ENCODE peak calls at places on chromosome 17, in five cellular contexts. One of them, this sample, is unnamed.

GRCh38 chr17:79075433-79075805 is 795 bp downstream of the ENGASE start:
- DNase-seq in HCT116: no peak
- DNase-seq in K562: no peak
- DNase-seq in Panc1: no peak
- DNase-seq in GM12878: no peak
- DNase-seq in this sample: peak; percentile 17

GRCh38 chr17:10805911-10806310 is 2.0 kb upstream of the TMEM238L start:
- DNase-seq in HCT116: no peak
- DNase-seq in K562: no peak
- DNase-seq in Panc1: no peak
- DNase-seq in GM12878: no peak
- DNase-seq in this sample: no peak

GRCh38 chr17:55157165-55157564 is 107.6 kb upstream of the HLF start:
- DNase-seq in HCT116: no peak
- DNase-seq in K562: no peak
- DNase-seq in Panc1: no peak
- DNase-seq in GM12878: no peak
- DNase-seq in this sample: no peak

GRCh38 chr17:79005063-79005861 is 4.3 kb downstream of the CANT1 start:
- DNase-seq in HCT116: no peak
- DNase-seq in K562: no peak
- DNase-seq in Panc1: no peak
- DNase-seq in GM12878: no peak
- DNase-seq in this sample: no peak

GRCh38 chr17:76923491-76923890 is 55.3 kb downstream of the MGAT5B start:
- DNase-seq in HCT116: no peak
- DNase-seq in K562: no peak
- DNase-seq in Panc1: no peak
- DNase-seq in GM12878: no peak
- DNase-seq in this sample: no peak

GRCh38 chr17:73358668-73359067 is 46.9 kb upstream of the CDC42EP4 start:
- DNase-seq in HCT116: no peak
- DNase-seq in K562: no peak
- DNase-seq in Panc1: no peak
- DNase-seq in GM12878: no peak
- DNase-seq in this sample: no peak

GRCh38 chr17:42985225-42985624 is 4.9 kb downstream of the RUNDC1 start:
- DNase-seq in HCT116: no peak
- DNase-seq in K562: no peak
- DNase-seq in Panc1: no peak
- DNase-seq in GM12878: peak; percentile 73
- DNase-seq in this sample: no peak

GRCh38 chr17:82237083-82237745 is 8.4 kb downstream of the SLC16A3 start:
- DNase-seq in HCT116: no peak
- DNase-seq in K562: no peak
- DNase-seq in Panc1: no peak
- DNase-seq in GM12878: no peak
- DNase-seq in this sample: peak; percentile 68

GRCh38 chr17:61403846-61404701 is 4.4 kb downstream of the TBX2 start:
- DNase-seq in HCT116: no peak
- DNase-seq in K562: no peak
- DNase-seq in Panc1: no peak
- DNase-seq in GM12878: no peak
- DNase-seq in this sample: no peak

GRCh38 chr17:74520790-74521480 is 10.3 kb downstream of the CD300LB start:
- DNase-seq in HCT116: no peak
- DNase-seq in K562: no peak
- DNase-seq in Panc1: no peak
- DNase-seq in GM12878: no peak
- DNase-seq in this sample: peak; percentile 85

GRCh38 chr17:60173304-60173807 is 23.6 kb downstream of the CA4 start:
- DNase-seq in HCT116: no peak
- DNase-seq in K562: no peak
- DNase-seq in Panc1: no peak
- DNase-seq in GM12878: no peak
- DNase-seq in this sample: no peak

GRCh38 chr17:8700546-8700945 is 44.1 kb downstream of the CCDC42 start:
- DNase-seq in HCT116: no peak
- DNase-seq in K562: no peak
- DNase-seq in Panc1: no peak
- DNase-seq in GM12878: no peak
- DNase-seq in this sample: no peak

GRCh38 chr17:29176500-29177351 is 3.5 kb downstream of the MYO18A start:
- DNase-seq in HCT116: no peak
- DNase-seq in K562: peak; percentile 77
- DNase-seq in Panc1: no peak
- DNase-seq in GM12878: no peak
- DNase-seq in this sample: peak; percentile 66

GRCh38 chr17:57949649-57950048 is 5.6 kb downstream of the CUEDC1 start:
- DNase-seq in HCT116: no peak
- DNase-seq in K562: no peak
- DNase-seq in Panc1: no peak
- DNase-seq in GM12878: no peak
- DNase-seq in this sample: peak; percentile 48

GRCh38 chr17:78133971-78134898 is 3.7 kb downstream of the TMC8 start:
- DNase-seq in HCT116: peak; percentile 70
- DNase-seq in K562: peak; percentile 73
- DNase-seq in Panc1: no peak
- DNase-seq in GM12878: no peak
- DNase-seq in this sample: peak; percentile 75

GRCh38 chr17:56866496-56866895 is 32.5 kb downstream of the DGKE start:
- DNase-seq in HCT116: no peak
- DNase-seq in K562: no peak
- DNase-seq in Panc1: no peak
- DNase-seq in GM12878: no peak
- DNase-seq in this sample: no peak

GRCh38 chr17:2688351-2689342 is 22.9 kb downstream of the CLUH start:
- DNase-seq in HCT116: no peak
- DNase-seq in K562: peak; percentile 4
- DNase-seq in Panc1: no peak
- DNase-seq in GM12878: no peak
- DNase-seq in this sample: no peak

GRCh38 chr17:79633937-79634813 is 23.3 kb upstream of the RBFOX3 start:
- DNase-seq in HCT116: no peak
- DNase-seq in K562: no peak
- DNase-seq in Panc1: no peak
- DNase-seq in GM12878: no peak
- DNase-seq in this sample: no peak

GRCh38 chr17:66290097-66290722 is 12.2 kb upstream of the PRKCA start:
- DNase-seq in HCT116: no peak
- DNase-seq in K562: peak; percentile 34
- DNase-seq in Panc1: no peak
- DNase-seq in GM12878: no peak
- DNase-seq in this sample: no peak

GRCh38 chr17:57916925-57917858 is 38.0 kb downstream of the CUEDC1 start:
- DNase-seq in HCT116: peak; percentile 48
- DNase-seq in K562: no peak
- DNase-seq in Panc1: no peak
- DNase-seq in GM12878: no peak
- DNase-seq in this sample: peak; percentile 43

GRCh38 chr17:47323382-47324223 is at the start of gene EFCAB13:
- DNase-seq in HCT116: no peak
- DNase-seq in K562: peak; percentile 93
- DNase-seq in Panc1: peak; percentile 50
- DNase-seq in GM12878: peak; percentile 54
- DNase-seq in this sample: peak; percentile 63
- TF ChIP-seq CTCF in HCT116: no peak
- TF ChIP-seq CTCF in K562: peak; percentile 36
- TF ChIP-seq CTCF in Panc1: peak; percentile 43
- TF ChIP-seq CTCF in GM12878: no peak
- TF ChIP-seq CTCF in this sample: no peak

DNA sequence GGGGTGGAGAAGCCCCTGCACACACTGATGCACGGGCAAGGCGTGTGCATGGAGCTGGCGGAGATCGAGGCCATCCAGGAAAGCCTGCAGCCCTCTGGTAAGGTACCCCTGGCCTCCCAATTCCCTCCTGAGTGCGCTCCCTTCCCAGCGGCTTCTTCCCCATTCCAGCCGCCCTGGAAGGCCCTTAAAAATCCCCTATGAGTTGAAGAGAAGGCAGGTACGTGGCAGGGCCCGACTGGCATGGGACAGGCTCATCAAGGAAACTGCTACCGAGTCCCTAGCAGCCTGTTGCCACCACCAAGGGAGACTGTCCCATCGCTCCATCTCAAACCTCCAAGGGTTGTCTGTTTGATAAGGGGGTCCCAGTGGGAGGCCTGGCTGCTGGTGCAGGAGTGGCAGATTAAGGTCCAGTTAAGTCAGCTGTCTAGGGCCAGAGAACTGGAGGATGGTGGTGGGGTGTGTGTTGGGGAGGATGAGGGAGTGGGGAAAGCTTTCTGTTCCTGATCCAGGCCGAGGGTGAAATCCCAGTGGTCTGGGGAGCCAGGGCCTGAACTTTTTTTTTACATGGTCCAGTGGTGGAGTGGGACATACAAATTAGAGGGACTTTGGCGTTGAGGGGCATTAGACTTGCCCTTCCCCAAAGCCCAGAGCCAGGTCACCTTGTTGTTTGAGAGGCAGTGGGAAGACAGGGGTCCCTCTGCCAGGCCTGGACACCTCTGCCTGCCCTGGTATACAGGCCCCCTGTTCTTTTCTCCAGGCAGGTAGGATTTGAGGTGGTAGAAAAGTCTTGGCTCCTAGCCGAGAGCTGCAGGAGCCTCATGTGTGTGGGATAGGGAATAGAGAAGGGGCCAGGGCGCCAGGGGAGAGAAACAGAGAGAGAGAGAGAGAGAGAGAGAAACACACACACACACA is 994 bp downstream of the IGFBP4 start:
- DNase-seq in HCT116: no peak
- DNase-seq in K562: no peak
- DNase-seq in Panc1: no peak
- DNase-seq in GM12878: no peak
- DNase-seq in this sample: no peak
- TF ChIP-seq REST in HCT116: no peak
- TF ChIP-seq REST in K562: no peak
- TF ChIP-seq REST in Panc1: no peak
- TF ChIP-seq REST in GM12878: no peak
- TF ChIP-seq REST in this sample: no peak

GRCh38 chr17:19744922-19745757 is 3.0 kb downstream of the ALDH3A1 start:
- DNase-seq in HCT116: peak; percentile 61
- DNase-seq in K562: peak; percentile 32
- DNase-seq in Panc1: no peak
- DNase-seq in GM12878: no peak
- DNase-seq in this sample: peak; percentile 51
- TF ChIP-seq POLR2AphosphoS5 in HCT116: peak; percentile 68
- TF ChIP-seq POLR2AphosphoS5 in K562: no peak
- TF ChIP-seq POLR2AphosphoS5 in Panc1: no peak
- TF ChIP-seq POLR2AphosphoS5 in GM12878: no peak
- TF ChIP-seq POLR2AphosphoS5 in this sample: no peak

GRCh38 chr17:46977750-46978488 is 1.1 kb downstream of the RPRML start:
- DNase-seq in HCT116: no peak
- DNase-seq in K562: no peak
- DNase-seq in Panc1: no peak
- DNase-seq in GM12878: no peak
- DNase-seq in this sample: no peak

GRCh38 chr17:46976626-46977270 is 2.3 kb downstream of the RPRML start:
- DNase-seq in HCT116: no peak
- DNase-seq in K562: peak; percentile 74
- DNase-seq in Panc1: no peak
- DNase-seq in GM12878: no peak
- DNase-seq in this sample: no peak

GRCh38 chr17:46979023-46979870 is at the start of gene RPRML:
- DNase-seq in HCT116: no peak
- DNase-seq in K562: peak; percentile 34
- DNase-seq in Panc1: no peak
- DNase-seq in GM12878: no peak
- DNase-seq in this sample: no peak

GRCh38 chr17:46978489-46979022 is 497 bp downstream of the RPRML start:
- DNase-seq in HCT116: no peak
- DNase-seq in K562: no peak
- DNase-seq in Panc1: no peak
- DNase-seq in GM12878: no peak
- DNase-seq in this sample: no peak

DNA sequence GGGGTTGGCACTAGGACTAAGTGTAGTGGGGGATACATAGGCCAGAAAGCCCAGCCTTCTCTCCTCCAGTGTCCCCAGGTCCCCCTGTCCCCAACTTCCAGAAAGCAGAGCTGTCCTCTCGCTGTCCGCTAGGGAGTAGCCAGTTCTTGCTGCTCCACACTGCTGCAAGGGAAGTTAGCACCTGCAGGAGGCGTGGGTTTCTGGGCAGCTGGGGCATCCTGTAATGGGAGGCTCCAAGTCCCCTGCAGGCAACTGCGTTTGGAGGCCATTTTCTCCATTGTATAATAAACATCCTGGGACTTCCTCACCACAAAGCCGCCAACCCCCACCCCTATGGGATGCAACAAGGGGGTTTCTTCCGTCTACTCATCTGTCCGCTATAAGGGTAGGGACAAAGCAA is 1.7 kb downstream of the RPRML start:
- DNase-seq in HCT116: no peak
- DNase-seq in K562: peak; percentile 43
- DNase-seq in Panc1: no peak
- DNase-seq in GM12878: no peak
- DNase-seq in this sample: no peak
- TF ChIP-seq CTCF in HCT116: no peak
- TF ChIP-seq CTCF in K562: peak; percentile 98
- TF ChIP-seq CTCF in Panc1: peak; percentile 38
- TF ChIP-seq CTCF in GM12878: no peak
- TF ChIP-seq CTCF in this sample: no peak

DNA sequence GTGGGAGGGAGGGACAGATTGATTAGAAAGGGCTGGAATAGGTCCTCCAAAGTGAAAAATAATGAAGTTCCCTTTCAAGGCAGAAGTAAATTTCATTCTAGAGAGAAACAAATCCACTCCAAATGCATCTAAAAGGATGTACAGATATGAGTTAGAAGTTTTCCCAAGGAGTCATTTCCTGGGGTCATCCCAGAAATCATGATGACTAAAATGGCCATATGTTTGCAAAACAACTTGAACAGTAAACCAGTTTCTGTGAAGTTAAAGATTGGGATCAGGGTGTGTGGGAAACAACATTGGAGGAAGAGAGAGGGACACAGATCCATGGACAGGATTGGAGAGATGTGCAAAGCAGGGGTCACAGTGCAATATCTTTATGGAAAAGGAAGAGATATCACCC is 32.5 kb upstream of the ARHGAP44 start:
- DNase-seq in HCT116: no peak
- DNase-seq in K562: no peak
- DNase-seq in Panc1: no peak
- DNase-seq in GM12878: no peak
- DNase-seq in this sample: no peak
- TF ChIP-seq REST in HCT116: no peak
- TF ChIP-seq REST in K562: no peak
- TF ChIP-seq REST in Panc1: no peak
- TF ChIP-seq REST in GM12878: no peak
- TF ChIP-seq REST in this sample: no peak

GRCh38 chr17:4895121-4895520 is 4.2 kb upstream of the C17orf107 start:
- DNase-seq in HCT116: no peak
- DNase-seq in K562: no peak
- DNase-seq in Panc1: no peak
- DNase-seq in GM12878: no peak
- DNase-seq in this sample: no peak

GRCh38 chr17:4897198-4897657 is 2.1 kb upstream of the C17orf107 start:
- DNase-seq in HCT116: no peak
- DNase-seq in K562: no peak
- DNase-seq in Panc1: no peak
- DNase-seq in GM12878: no peak
- DNase-seq in this sample: no peak

GRCh38 chr17:4895676-4896331 is 3.5 kb upstream of the C17orf107 start:
- DNase-seq in HCT116: no peak
- DNase-seq in K562: peak; percentile 32
- DNase-seq in Panc1: no peak
- DNase-seq in GM12878: no peak
- DNase-seq in this sample: no peak

GRCh38 chr17:4897785-4898184 is 1.6 kb upstream of the C17orf107 start:
- DNase-seq in HCT116: no peak
- DNase-seq in K562: no peak
- DNase-seq in Panc1: no peak
- DNase-seq in GM12878: no peak
- DNase-seq in this sample: no peak

GRCh38 chr17:4896332-4897197 is 2.8 kb upstream of the C17orf107 start:
- DNase-seq in HCT116: no peak
- DNase-seq in K562: no peak
- DNase-seq in Panc1: no peak
- DNase-seq in GM12878: no peak
- DNase-seq in this sample: no peak
- TF ChIP-seq POLR2AphosphoS5 in HCT116: no peak
- TF ChIP-seq POLR2AphosphoS5 in K562: no peak
- TF ChIP-seq POLR2AphosphoS5 in Panc1: no peak
- TF ChIP-seq POLR2AphosphoS5 in GM12878: no peak
- TF ChIP-seq POLR2AphosphoS5 in this sample: no peak

This sample was measured in HL-60.